ENCODE peak calls at places on chromosomes 7 and 10, in four cellular contexts. T, W, F and L are unnamed samples.

GRCh38 chr7:84123903-84124573 is 70.6 kb downstream of the SEMA3A start:
- DNase-seq in T (no peak), W (no peak), F (no peak), L (peak; percentile 14)

GRCh38 chr10:99941942-99942835 is 67.6 kb downstream of the DNMBP start:
- DNase-seq in T (no peak), W (no peak), F (no peak), L (no peak)

GRCh38 chr10:4051408-4052151 is 266.6 kb upstream of the KLF6 start:
- DNase-seq in T (no peak), W (no peak), F (no peak), L (no peak)

GRCh38 chr7:27142562-27143021 is 889 bp downstream of the HOXA5 start:
- DNase-seq in T (no peak), W (no peak), F (peak; percentile 42), L (no peak)

GRCh38 chr10:8758029-8758428 is 703.5 kb downstream of the GATA3 start:
- DNase-seq in T (no peak), W (no peak), F (no peak), L (no peak)

GRCh38 chr7:142303650-142304049 is 45.8 kb upstream of the PRSS58 start:
- DNase-seq in T (peak; percentile 26), W (peak; percentile 21), F (no peak), L (peak; percentile 84)

GRCh38 chr10:23116696-23117095 is 21.3 kb downstream of the MSRB2 start:
- DNase-seq in T (no peak), W (no peak), F (no peak), L (no peak)

GRCh38 chr7:130127404-130128395 is 57.4 kb downstream of the KLHDC10 start:
- DNase-seq in T (no peak), W (no peak), F (no peak), L (no peak)

GRCh38 chr7:80147543-80148376 is 13.1 kb downstream of the GNAI1 start:
- DNase-seq in T (no peak), W (no peak), F (no peak), L (no peak)